ENCODE peak calls at places on chromosomes 1 and 21, in nine cellular contexts. H is endodermal cell, T is C1 segment of cervical spinal cord, P is H7, O is neural crest cell, X is HCT116, D is MV-4-11, Y is iPS-NIHi11, C is pancreas. R is an unnamed sample.
A peak's percentile ranks its signal among the peaks of the same experiment; 100 is the strongest.

GRCh38 chr1:18588093-18588492 is 42.6 kb upstream of the PAX7 start:
- DNase-seq in H (no peak), T (no peak), P (no peak), O (no peak), X (no peak), D (no peak), Y (no peak), C (no peak), R (no peak)

GRCh38 chr1:18719786-18720436 is 89.3 kb downstream of the PAX7 start:
- DNase-seq in H (no peak), T (no peak), P (no peak), O (no peak), X (no peak), D (no peak), Y (no peak), C (no peak), R (no peak)

GRCh38 chr1:26723013-26723991 is 27.5 kb downstream of the ARID1A start:
- DNase-seq in H (peak; percentile 95), T (peak; percentile 25), P (peak; percentile 58), O (peak; percentile 49), X (peak; percentile 21), D (peak; percentile 41), Y (peak; percentile 82), C (peak; percentile 93), R (peak; percentile 87)

GRCh38 chr1:210198840-210199239 is 33.8 kb upstream of the SERTAD4 start:
- DNase-seq in H (no peak), T (no peak), P (no peak), O (no peak), X (no peak), D (no peak), Y (no peak), C (no peak), R (no peak)

GRCh38 chr1:8986814-8987190 is 39.4 kb downstream of the SLC2A7 start:
- DNase-seq in H (no peak), T (no peak), P (no peak), O (no peak), X (no peak), D (no peak), Y (no peak), C (no peak), R (no peak)

GRCh38 chr1:115717541-115717940 is 51.0 kb downstream of the CASQ2 start:
- DNase-seq in H (peak; percentile 82), T (no peak), P (peak; percentile 37), O (peak; percentile 36), X (peak; percentile 32), D (peak; percentile 9), Y (no peak), C (peak; percentile 62), R (peak; percentile 60)

GRCh38 chr1:228073061-228073869 is 9.2 kb upstream of the ARF1 start:
- DNase-seq in H (no peak), T (no peak), P (no peak), O (no peak), X (no peak), D (no peak), Y (no peak), C (no peak), R (no peak)

GRCh38 chr1:45319761-45320160 is 6.9 kb upstream of the HPDL start:
- DNase-seq in H (peak; percentile 30), T (no peak), P (no peak), O (no peak), X (no peak), D (no peak), Y (no peak), C (no peak), R (no peak)

GRCh38 chr1:226082959-226083302 is 20.4 kb downstream of the H3-3A start:
- DNase-seq in H (peak; percentile 85), T (peak; percentile 61), P (no peak), O (peak; percentile 57), X (no peak), D (peak; percentile 31), Y (peak; percentile 49), C (no peak), R (no peak)

GRCh38 chr1:195697130-195697529 is 911.1 kb downstream of the KCNT2 start:
- DNase-seq in H (no peak), T (no peak), P (no peak), O (no peak), X (no peak), D (no peak), Y (no peak), C (no peak), R (no peak)

GRCh38 chr1:76868154-76868882 is 1.0 kb downstream of the ST6GALNAC5 start:
- DNase-seq in H (peak; percentile 88), T (no peak), P (peak; percentile 89), O (peak; percentile 58), X (no peak), D (no peak), Y (peak; percentile 81), C (no peak), R (peak; percentile 72)

GRCh38 chr1:153355445-153356071 is 2.1 kb upstream of the S100A9 start:
- DNase-seq in H (peak; percentile 89), T (no peak), P (peak; percentile 84), O (peak; percentile 25), X (peak; percentile 46), D (peak; percentile 78), Y (peak; percentile 81), C (no peak), R (peak; percentile 89)

GRCh38 chr1:23376890-23377811 is 7.5 kb upstream of the ZNF436 start:
- DNase-seq in H (peak; percentile 53), T (no peak), P (no peak), O (no peak), X (peak; percentile 54), D (no peak), Y (peak; percentile 39), C (no peak), R (no peak)

GRCh38 chr1:225635649-225636048 is 17.3 kb downstream of the ENAH start:
- DNase-seq in H (no peak), T (no peak), P (no peak), O (no peak), X (no peak), D (no peak), Y (no peak), C (no peak), R (no peak)

GRCh38 chr1:88549536-88549935 is 134.5 kb upstream of the PKN2 start:
- DNase-seq in H (no peak), T (no peak), P (no peak), O (no peak), X (peak; percentile 7), D (no peak), Y (no peak), C (no peak), R (no peak)

GRCh38 chr1:40834968-40835545 is 27.1 kb downstream of the CITED4 start:
- DNase-seq in H (no peak), T (no peak), P (no peak), O (no peak), X (no peak), D (no peak), Y (no peak), C (no peak), R (no peak)

GRCh38 chr1:50841791-50842387 is 118.2 kb downstream of the FAF1 start:
- DNase-seq in H (no peak), T (no peak), P (no peak), O (no peak), X (no peak), D (no peak), Y (no peak), C (no peak), R (no peak)

GRCh38 chr1:222047370-222047769 is 305.5 kb upstream of the DUSP10 start:
- DNase-seq in H (no peak), T (no peak), P (no peak), O (no peak), X (no peak), D (peak; percentile 6), Y (no peak), C (no peak), R (no peak)

GRCh38 chr1:234980657-234981396 is 147.8 kb downstream of the TOMM20 start:
- DNase-seq in H (peak; percentile 43), T (peak; percentile 60), P (no peak), O (no peak), X (peak; percentile 79), D (peak; percentile 100), Y (no peak), C (peak; percentile 63), R (no peak)

GRCh38 chr1:23122023-23122738 is 46.5 kb downstream of the LUZP1 start:
- DNase-seq in H (no peak), T (no peak), P (peak; percentile 39), O (no peak), X (no peak), D (no peak), Y (peak; percentile 18), C (peak; percentile 23), R (no peak)

GRCh38 chr21:43693981-43694380 is 24.9 kb upstream of the PDXK start:
- DNase-seq in H (no peak), T (no peak), P (no peak), O (no peak), X (no peak), D (no peak), Y (no peak), C (no peak), R (no peak)

GRCh38 chr1:209590405-209590804 is 6.9 kb downstream of the CAMK1G start:
- DNase-seq in H (peak; percentile 77), T (no peak), P (peak; percentile 69), O (no peak), X (no peak), D (no peak), Y (peak; percentile 59), C (no peak), R (no peak)

GRCh38 chr1:240935921-240936320 is 324.0 kb upstream of the GREM2 start:
- DNase-seq in H (no peak), T (no peak), P (no peak), O (no peak), X (no peak), D (no peak), Y (no peak), C (no peak), R (no peak)

GRCh38 chr1:197942042-197942441 is 24.9 kb downstream of the LHX9 start:
- DNase-seq in H (no peak), T (no peak), P (no peak), O (no peak), X (no peak), D (no peak), Y (no peak), C (no peak), R (no peak)

GRCh38 chr1:35544976-35545375 is 12.2 kb downstream of the KIAA0319L start:
- DNase-seq in H (peak; percentile 89), T (no peak), P (peak; percentile 56), O (no peak), X (no peak), D (peak; percentile 83), Y (peak; percentile 73), C (peak; percentile 65), R (peak; percentile 66)

GRCh38 chr1:5910276-5910620 is 82.0 kb downstream of the NPHP4 start:
- DNase-seq in H (peak; percentile 11), T (no peak), P (peak; percentile 47), O (no peak), X (no peak), D (no peak), Y (no peak), C (no peak), R (no peak)

GRCh38 chr1:43311521-43311920 is 10.7 kb downstream of the TIE1 start:
- DNase-seq in H (no peak), T (no peak), P (no peak), O (no peak), X (no peak), D (no peak), Y (no peak), C (no peak), R (no peak)

GRCh38 chr1:20380616-20381035 is 90.0 kb downstream of the VWA5B1 start:
- DNase-seq in H (no peak), T (peak; percentile 28), P (no peak), O (no peak), X (peak; percentile 23), D (peak; percentile 96), Y (no peak), C (no peak), R (no peak)

GRCh38 chr1:243814718-243815117 is 35.3 kb downstream of the AKT3 start:
- DNase-seq in H (no peak), T (no peak), P (no peak), O (no peak), X (no peak), D (no peak), Y (no peak), C (no peak), R (no peak)

GRCh38 chr1:24186711-24186992 is 437 bp downstream of the IFNLR1 start:
- DNase-seq in H (no peak), T (no peak), P (no peak), O (no peak), X (no peak), D (no peak), Y (no peak), C (no peak), R (no peak)

GRCh38 chr1:91635763-91636162 is 135.1 kb downstream of the CDC7 start:
- DNase-seq in H (no peak), T (no peak), P (no peak), O (no peak), X (no peak), D (no peak), Y (no peak), C (no peak), R (no peak)

R was measured in NT2/D1.